ENCODE peak calls at places on chromosome 2, in nine cellular contexts. V, W, U, N, Z, H, O, Q and A are unnamed samples.

GRCh38 chr2:189142893-189143759 is 36.4 kb downstream of the COL5A2 start:
- DNase-seq in V (no peak), W (no peak), U (peak), N (peak), Z (peak), H (no peak), O (no peak), Q (peak), A (no peak)

GRCh38 chr2:217254111-217254510 is 394.2 kb upstream of the TNP1 start:
- DNase-seq in V (no peak), W (no peak), U (no peak), N (no peak), Z (no peak), H (no peak), O (no peak), Q (peak), A (no peak)

GRCh38 chr2:178188466-178188865 is 5.8 kb upstream of the OSBPL6 start:
- DNase-seq in V (no peak), W (no peak), U (no peak), N (no peak), Z (no peak), H (no peak), O (no peak), Q (peak), A (no peak)

GRCh38 chr2:199018826-199019225 is 438.9 kb downstream of the SATB2 start:
- DNase-seq in V (no peak), W (no peak), U (no peak), N (no peak), Z (no peak), H (no peak), O (no peak), Q (no peak), A (no peak)

GRCh38 chr2:189609423-189609816 is 28.8 kb upstream of the SLC40A1 start:
- DNase-seq in V (no peak), W (no peak), U (peak), N (peak), Z (no peak), H (no peak), O (no peak), Q (peak), A (no peak)

GRCh38 chr2:96772903-96773675 is 12.4 kb downstream of the CNNM4 start:
- DNase-seq in V (no peak), W (no peak), U (no peak), N (no peak), Z (no peak), H (no peak), O (no peak), Q (no peak), A (no peak)

GRCh38 chr2:215521031-215521430 is 85.2 kb upstream of the FN1 start:
- DNase-seq in V (no peak), W (no peak), U (no peak), N (no peak), Z (no peak), H (no peak), O (no peak), Q (no peak), A (no peak)

GRCh38 chr2:1487758-1488715 is 74.8 kb downstream of the TPO start:
- DNase-seq in V (peak), W (no peak), U (no peak), N (no peak), Z (no peak), H (no peak), O (no peak), Q (no peak), A (no peak)

GRCh38 chr2:59277656-59278055 is 1036.5 kb upstream of the FANCL start:
- DNase-seq in V (no peak), W (no peak), U (peak), N (no peak), Z (no peak), H (no peak), O (no peak), Q (peak), A (no peak)

GRCh38 chr2:184371641-184372040 is 226.7 kb upstream of the ZNF804A start:
- DNase-seq in V (no peak), W (no peak), U (no peak), N (no peak), Z (no peak), H (no peak), O (no peak), Q (no peak), A (no peak)

GRCh38 chr2:172172513-172173217 is 70.0 kb upstream of the DLX2 start:
- DNase-seq in V (peak), W (peak), U (peak), N (peak), Z (peak), H (peak), O (peak), Q (no peak), A (peak)

GRCh38 chr2:197195591-197195990 is 115.0 kb downstream of the ANKRD44 start:
- DNase-seq in V (no peak), W (peak), U (no peak), N (no peak), Z (no peak), H (no peak), O (no peak), Q (no peak), A (no peak)

GRCh38 chr2:67824196-67824595 is 238.6 kb downstream of the C1D start:
- DNase-seq in V (no peak), W (no peak), U (no peak), N (peak), Z (no peak), H (no peak), O (no peak), Q (no peak), A (no peak)